ENCODE peak calls at places on chromosomes 13 and 19, in four cellular contexts. R is suprapubic skin, Y is stomach, P is breast epithelium. U is an unnamed sample.

GRCh38 chr13:104015646-104016396 is 949.6 kb upstream of the SLC10A2 start:
- DNase-seq in Y (no peak), P (no peak), R (no peak), U (no peak)

GRCh38 chr19:12365094-12365371 is 450 bp downstream of the ZNF442 start:
- DNase-seq in R (no peak), P (no peak), Y (peak; percentile 30), U (peak; percentile 20)

GRCh38 chr13:21717817-21718216 is 46.9 kb downstream of the FGF9 start:
- DNase-seq in Y (no peak), P (no peak), R (no peak), U (no peak)

GRCh38 chr19:5850189-5850588 is 1.1 kb downstream of the FUT3 start:
- DNase-seq in P (no peak), Y (no peak), R (no peak), U (peak; percentile 58)

GRCh38 chr13:78679329-78679728 is 20.4 kb upstream of the OBI1 start:
- DNase-seq in P (no peak), R (no peak), Y (no peak), U (no peak)

GRCh38 chr19:49879243-49879960 is 1.9 kb downstream of the TBC1D17 start:
- DNase-seq in Y (no peak), P (no peak), R (no peak), U (no peak)

GRCh38 chr13:29702912-29703351 is 107.4 kb upstream of the SLC7A1 start:
- DNase-seq in Y (no peak), P (no peak), R (no peak), U (no peak)

GRCh38 chr13:20446900-20447299 is 78.8 kb downstream of the CRYL1 start:
- DNase-seq in Y (no peak), P (no peak), R (no peak), U (no peak)

GRCh38 chr19:48556163-48556562 is 4.2 kb downstream of the SULT2B1 start:
- DNase-seq in R (no peak), P (no peak), Y (no peak), U (peak; percentile 61)

GRCh38 chr13:108961542-108962125 is 332.2 kb downstream of the MYO16 start:
- DNase-seq in R (no peak), P (no peak), Y (no peak), U (no peak)

GRCh38 chr19:7787602-7788177 is 24.6 kb downstream of the CLEC4M start:
- DNase-seq in P (no peak), Y (no peak), R (no peak), U (no peak)

GRCh38 chr13:43573361-43573740 is 213.4 kb downstream of the ENOX1 start:
- DNase-seq in R (no peak), P (no peak), Y (no peak), U (no peak)

GRCh38 chr13:27022571-27023311 is 148.9 kb downstream of the USP12 start:
- DNase-seq in P (peak; percentile 60), Y (peak; percentile 49), R (peak; percentile 69), U (no peak)

GRCh38 chr13:99371956-99372355 is 64.8 kb upstream of the GPR183 start:
- DNase-seq in R (peak; percentile 40), P (no peak), Y (no peak), U (no peak)

GRCh38 chr19:1085676-1086442 is 9.3 kb downstream of the POLR2E start:
- DNase-seq in R (no peak), Y (no peak), P (no peak), U (no peak)

GRCh38 chr13:101144808-101145419 is 271.4 kb downstream of the NALCN start:
- DNase-seq in Y (no peak), P (no peak), R (no peak), U (no peak)

GRCh38 chr13:23500858-23501257 is 67.4 kb upstream of the SACS start:
- DNase-seq in Y (no peak), R (no peak), P (no peak), U (no peak)

GRCh38 chr19:29517412-29517811 is 8.4 kb upstream of the VSTM2B start:
- DNase-seq in P (no peak), R (no peak), Y (no peak), U (no peak)

GRCh38 chr19:32450217-32450616 is 44.6 kb downstream of the DPY19L3 start:
- DNase-seq in Y (no peak), P (no peak), R (no peak), U (no peak)

GRCh38 chr13:99384468-99384867 is 77.3 kb upstream of the GPR183 start:
- DNase-seq in R (no peak), Y (no peak), P (no peak), U (no peak)

GRCh38 chr13:102830646-102831045 is 15.2 kb upstream of the ERCC5 start:
- DNase-seq in P (no peak), R (no peak), Y (peak; percentile 41), U (peak; percentile 67)

GRCh38 chr13:28147489-28147888 is 9.1 kb downstream of the PAN3 start:
- DNase-seq in R (no peak), P (no peak), Y (no peak), U (no peak)

GRCh38 chr19:54851353-54851752 is 1.1 kb downstream of the KIR3DL2 start:
- DNase-seq in R (no peak), Y (no peak), P (no peak), U (no peak)

GRCh38 chr19:51450730-51451307 is 7.4 kb downstream of the SIGLEC8 start:
- DNase-seq in R (no peak), Y (peak; percentile 17), P (no peak), U (no peak)

GRCh38 chr13:71870036-71870435 is 3.0 kb upstream of the DACH1 start:
- DNase-seq in Y (no peak), P (no peak), R (no peak), U (no peak)

GRCh38 chr19:49591731-49592485 is 926 bp downstream of the PRR12 start:
- DNase-seq in Y (peak; percentile 40), P (no peak), R (no peak), U (peak; percentile 50)

GRCh38 chr13:30884543-30884942 is 21.5 kb upstream of the MEDAG start:
- DNase-seq in P (no peak), R (no peak), Y (no peak), U (no peak)

GRCh38 chr19:17766543-17767131 is 15.4 kb downstream of the FCHO1 start:
- DNase-seq in Y (peak; percentile 89), R (peak; percentile 90), P (peak; percentile 71), U (peak; percentile 94)

GRCh38 chr19:18464646-18465045 is 26.7 kb upstream of the ISYNA1 start:
- DNase-seq in P (peak; percentile 80), R (no peak), Y (peak; percentile 80), U (peak; percentile 79)

GRCh38 chr13:33992891-33993336 is 175.0 kb downstream of the RFC3 start:
- DNase-seq in P (no peak), R (no peak), Y (no peak), U (no peak)

GRCh38 chr13:99996177-99996705 is 14.7 kb downstream of the ZIC2 start:
- DNase-seq in P (no peak), Y (no peak), R (no peak), U (no peak)

GRCh38 chr13:44191504-44192171 is 182.0 kb upstream of the SERP2 start:
- DNase-seq in R (no peak), P (no peak), Y (peak; percentile 43), U (peak; percentile 42)

GRCh38 chr13:108679989-108680388 is 50.6 kb downstream of the MYO16 start:
- DNase-seq in Y (no peak), R (no peak), P (no peak), U (no peak)

GRCh38 chr19:3595521-3596061 is 10.3 kb downstream of the GIPC3 start:
- DNase-seq in Y (no peak), P (no peak), R (no peak), U (no peak)
- TF ChIP-seq POLR2A in Y (no peak), P (no peak), R (no peak), U (no peak)

GRCh38 chr13:47794963-47795362 is 206.1 kb downstream of the SUCLA2 start:
- DNase-seq in Y (no peak), P (no peak), R (no peak), U (no peak)
- TF ChIP-seq CTCF in Y (no peak), P (no peak), R (peak; percentile 10), U (peak; percentile 14)

DNA sequence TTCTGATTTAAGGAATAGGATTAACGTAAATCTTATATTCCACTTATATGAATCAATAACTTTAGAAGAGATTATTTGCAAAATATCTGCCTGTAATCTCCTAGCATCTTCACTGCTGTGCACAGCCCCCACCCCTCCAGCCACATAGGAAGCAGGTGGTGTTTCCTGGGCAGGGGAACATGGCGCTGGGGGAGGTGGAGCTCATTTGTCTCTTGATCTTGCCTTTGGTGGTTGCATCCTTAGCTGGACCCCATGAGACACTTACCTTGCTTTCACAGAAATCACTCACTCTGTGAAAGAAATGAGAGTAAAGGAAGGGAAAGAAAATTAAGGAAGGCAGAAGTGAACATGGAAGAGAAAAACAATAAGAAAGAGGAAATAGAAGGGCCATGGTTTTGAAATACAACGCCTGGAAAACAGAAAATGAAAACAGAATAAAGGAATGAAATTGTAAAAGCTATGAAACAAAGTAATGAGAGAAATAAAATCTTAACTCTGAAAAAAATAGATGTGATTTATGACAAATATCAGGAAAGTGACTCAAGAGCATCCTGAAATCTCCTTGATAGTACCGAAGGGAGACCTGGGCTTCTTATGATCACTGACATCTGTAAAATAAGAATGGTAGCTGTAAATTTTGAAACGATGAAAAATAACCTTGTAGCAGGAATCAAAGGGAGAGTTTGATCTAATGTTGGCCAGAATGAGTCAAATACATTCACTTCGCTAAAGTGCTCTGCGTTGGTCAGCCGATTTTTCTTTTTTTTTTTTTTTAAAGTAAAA is 17.2 kb upstream of the RNASEH2B start:
- DNase-seq in Y (no peak), R (no peak), P (no peak), U (peak; percentile 40)
- TF ChIP-seq POLR2AphosphoS5 in Y (no peak), R (no peak), P (no peak), U (no peak)

GRCh38 chr19:36103842-36104552 is 6.9 kb upstream of the OVOL3 start:
- DNase-seq in Y (no peak), R (no peak), P (no peak), U (no peak)
- TF ChIP-seq POLR2A in Y (no peak), R (no peak), P (no peak), U (no peak)

GRCh38 chr19:19592690-19593089 is 25.8 kb downstream of the PBX4 start:
- DNase-seq in Y (no peak), P (no peak), R (no peak), U (no peak)

GRCh38 chr19:19599190-19599535 is 19.3 kb downstream of the PBX4 start:
- DNase-seq in R (no peak), Y (no peak), P (no peak), U (no peak)

GRCh38 chr19:19594371-19594770 is 24.1 kb downstream of the PBX4 start:
- DNase-seq in R (no peak), P (no peak), Y (no peak), U (no peak)

GRCh38 chr19:19597809-19598306 is 20.6 kb downstream of the PBX4 start:
- DNase-seq in Y (no peak), P (no peak), R (no peak), U (no peak)

GRCh38 chr19:19595171-19595701 is 23.3 kb downstream of the PBX4 start:
- DNase-seq in R (no peak), P (no peak), Y (peak; percentile 76), U (no peak)
- TF ChIP-seq CTCF in R (no peak), P (no peak), Y (no peak), U (no peak)